ENCODE peak calls at places on chromosomes 6 and 20, in ten cellular contexts. A is left ventricle myocardium inferior; V is sigmoid colon; I is A549; Z is CD4-positive, CD25-positive, alpha-beta regulatory T cell; G is CD8-positive, alpha-beta memory T cell; E is body of pancreas; R is SJSA1; T is fibroblast of lung; D is cardiac muscle cell. U is an unnamed sample.

GRCh38 chr6:147449405-147450161 is 58.9 kb upstream of the SAMD5 start:
- DNase-seq in A (no peak), V (no peak), I (no peak), Z (no peak), G (no peak), E (no peak), R (no peak), T (peak; percentile 8), D (no peak), U (no peak)

GRCh38 chr20:53510266-53510665 is 83.4 kb downstream of the ZNF217 start:
- DNase-seq in A (no peak), V (no peak), I (no peak), Z (no peak), G (no peak), E (no peak), R (no peak), T (no peak), D (no peak), U (no peak)

GRCh38 chr20:1426231-1426849 is 33.5 kb upstream of the FKBP1A start:
- DNase-seq in A (no peak), V (no peak), I (no peak), Z (no peak), G (no peak), E (no peak), R (no peak), T (no peak), D (no peak), U (no peak)

GRCh38 chr6:121549741-121550140 is 114.3 kb downstream of the GJA1 start:
- DNase-seq in A (no peak), V (no peak), I (peak; percentile 5), Z (no peak), G (no peak), E (no peak), R (peak; percentile 56), T (peak; percentile 90), D (no peak), U (no peak)

GRCh38 chr20:2651772-2652723 is at the start of gene NOP56:
- DNase-seq in A (peak; percentile 92), V (peak; percentile 95), I (peak; percentile 97), Z (peak; percentile 90), G (peak; percentile 93), E (peak; percentile 94), R (peak; percentile 89), T (peak; percentile 87), D (peak; percentile 92), U (peak; percentile 93)

GRCh38 chr6:84282566-84282965 is 55.1 kb upstream of the CEP162 start:
- DNase-seq in A (no peak), V (no peak), I (no peak), Z (no peak), G (no peak), E (peak; percentile 43), R (peak; percentile 79), T (peak; percentile 86), D (no peak), U (no peak)

GRCh38 chr20:59382326-59382725 is 81.9 kb downstream of the EDN3 start:
- DNase-seq in A (no peak), V (no peak), I (no peak), Z (no peak), G (no peak), E (no peak), R (no peak), T (no peak), D (no peak), U (no peak)

GRCh38 chr6:14016930-14017625 is 92.3 kb downstream of the RNF182 start:
- DNase-seq in A (no peak), V (no peak), I (no peak), Z (no peak), G (no peak), E (no peak), R (no peak), T (no peak), D (no peak), U (no peak)

GRCh38 chr6:158808442-158808833 is 10.7 kb downstream of the EZR start:
- DNase-seq in A (no peak), V (no peak), I (no peak), Z (no peak), G (no peak), E (no peak), R (no peak), T (no peak), D (no peak), U (no peak)

GRCh38 chr6:158812611-158813010 is 6.6 kb downstream of the EZR start:
- DNase-seq in A (no peak), V (no peak), I (no peak), Z (no peak), G (no peak), E (no peak), R (no peak), T (no peak), D (no peak), U (no peak)

GRCh38 chr6:158808918-158809678 is 10.1 kb downstream of the EZR start:
- DNase-seq in A (no peak), V (no peak), I (no peak), Z (peak; percentile 43), G (peak; percentile 29), E (no peak), R (no peak), T (no peak), D (no peak), U (no peak)

GRCh38 chr6:158813032-158813431 is 6.1 kb downstream of the EZR start:
- DNase-seq in A (no peak), V (no peak), I (no peak), Z (no peak), G (no peak), E (no peak), R (no peak), T (no peak), D (no peak), U (no peak)

DNA sequence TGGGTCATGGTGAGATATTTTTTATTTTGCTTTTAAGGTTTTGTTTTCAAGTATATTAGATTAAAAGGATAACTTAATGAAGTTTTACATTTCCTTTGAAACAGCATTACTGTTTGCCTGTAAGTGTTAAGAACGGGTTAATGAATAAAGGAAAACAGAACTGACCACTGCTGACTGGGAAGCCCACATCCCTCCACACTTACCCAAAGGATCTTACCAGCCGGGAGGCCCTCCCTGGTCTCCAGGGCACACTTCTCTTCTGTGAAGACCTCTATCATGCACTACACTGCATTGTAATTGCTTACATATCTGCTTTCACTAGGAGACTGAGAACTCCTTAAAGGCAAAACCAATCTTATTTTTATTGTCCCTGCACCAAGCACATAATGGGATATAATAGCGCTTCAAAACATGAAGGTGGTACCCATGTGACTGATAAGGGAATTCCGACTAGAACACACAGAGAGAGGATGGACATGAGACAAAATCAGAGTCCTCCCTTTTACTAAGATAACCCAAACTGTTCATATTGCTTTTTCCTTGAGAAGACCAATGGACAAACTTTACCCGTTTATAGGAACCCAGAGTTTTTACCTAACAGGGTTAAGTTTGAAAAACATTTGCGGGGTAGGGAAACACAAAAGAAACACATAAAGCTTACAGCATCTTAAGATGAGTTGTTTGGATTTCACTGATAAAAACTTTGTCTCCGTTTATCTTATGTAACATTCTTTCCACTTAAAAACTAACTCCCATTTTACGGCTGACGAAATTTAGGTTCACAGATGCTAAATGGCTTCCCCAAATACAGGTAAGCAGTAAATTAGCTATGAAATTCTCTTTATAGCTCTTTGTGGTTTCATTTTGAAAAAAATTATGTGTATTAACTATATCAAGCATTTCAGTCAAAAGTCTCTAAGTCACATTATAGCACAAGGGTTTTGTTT is 8.7 kb downstream of the EZR start:
- DNase-seq in A (no peak), V (no peak), I (no peak), Z (no peak), G (no peak), E (no peak), R (no peak), T (no peak), D (no peak), U (no peak)
- H3K4me3 ChIP-seq in A (peak overlapping the region; percentile 8), V (no peak overlapping the region), I (no peak overlapping the region), Z (peak overlapping the region; percentile 77), G (no peak overlapping the region), E (no peak overlapping the region), R (no peak overlapping the region), T (no peak overlapping the region), D (no peak overlapping the region), U (no peak overlapping the region)

GRCh38 chr6:33079575-33079974 is 3.8 kb downstream of the HLA-DPB1 start:
- DNase-seq in A (no peak), V (no peak), I (no peak), Z (no peak), G (no peak), E (no peak), R (no peak), T (no peak), D (no peak), U (no peak)
- H3K27ac ChIP-seq in A (peak overlapping the region; percentile 90), V (no peak overlapping the region), I (no peak overlapping the region), Z (no peak overlapping the region), G (no peak overlapping the region), E (peak overlapping the region; percentile 78), R (no peak overlapping the region), T (no peak overlapping the region), D (no peak overlapping the region), U (no peak overlapping the region)

DNA sequence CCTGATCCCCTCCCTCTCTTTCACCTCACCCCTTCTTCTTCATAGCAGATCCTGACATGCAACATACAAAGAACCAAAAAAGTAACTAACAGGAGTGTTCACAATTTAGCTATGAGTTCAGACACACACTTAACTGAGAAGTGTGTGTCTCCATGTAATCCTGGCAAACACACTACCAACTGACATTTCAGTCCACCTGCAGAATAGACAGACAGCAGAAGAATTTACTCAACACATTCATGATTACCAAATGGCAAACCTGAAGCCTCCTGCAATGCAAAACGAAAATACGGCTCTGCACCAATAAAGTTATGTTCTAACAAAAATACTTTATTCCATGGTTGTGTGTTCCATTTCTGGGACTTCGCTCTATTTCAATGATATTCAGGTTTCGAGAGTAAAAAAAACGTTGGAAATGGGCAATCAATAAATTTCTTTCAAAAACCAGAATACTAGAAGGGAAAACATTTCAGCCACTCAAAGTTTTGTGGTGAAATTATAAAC is 2.6 kb downstream of the BACH2 start:
- DNase-seq in A (no peak), V (no peak), I (no peak), Z (no peak), G (no peak), E (no peak), R (no peak), T (no peak), D (no peak), U (no peak)
- H3K4me3 ChIP-seq in A (peak overlapping the region; percentile 90), V (no peak overlapping the region), I (no peak overlapping the region), Z (peak overlapping the region; percentile 90), G (peak overlapping the region; percentile 75), E (no peak overlapping the region), R (no peak overlapping the region), T (no peak overlapping the region), D (peak overlapping the region; percentile 87), U (peak overlapping the region; percentile 85)

GRCh38 chr6:36956111-36956820 is 1.7 kb downstream of the PI16 start:
- DNase-seq in A (no peak), V (no peak), I (no peak), Z (no peak), G (no peak), E (no peak), R (no peak), T (no peak), D (no peak), U (no peak)

GRCh38 chr6:36955671-36956070 is 1.1 kb downstream of the PI16 start:
- DNase-seq in A (no peak), V (no peak), I (no peak), Z (no peak), G (no peak), E (no peak), R (no peak), T (no peak), D (no peak), U (no peak)

GRCh38 chr6:36955136-36955535 is 598 bp downstream of the PI16 start:
- DNase-seq in A (no peak), V (no peak), I (no peak), Z (no peak), G (no peak), E (no peak), R (no peak), T (no peak), D (no peak), U (no peak)

GRCh38 chr6:36953931-36954261 is 642 bp upstream of the PI16 start:
- DNase-seq in A (no peak), V (no peak), I (no peak), Z (no peak), G (no peak), E (no peak), R (no peak), T (no peak), D (no peak), U (no peak)

GRCh38 chr6:36954262-36954931 is at the start of gene PI16:
- DNase-seq in A (no peak), V (no peak), I (no peak), Z (no peak), G (no peak), E (no peak), R (no peak), T (no peak), D (no peak), U (no peak)
- H3K27ac ChIP-seq in A (peak within 1 kb of the TSS; percentile 52), V (no peak within 1 kb of the TSS), I (no peak within 1 kb of the TSS), Z (peak within 1 kb of the TSS; percentile 43), G (no peak within 1 kb of the TSS), E (no peak within 1 kb of the TSS), R (no peak within 1 kb of the TSS), T (no peak within 1 kb of the TSS), D (no peak within 1 kb of the TSS), U (no peak within 1 kb of the TSS)

U was measured in psoas muscle.